ENCODE peak calls at places on chromosomes 6 and 20, in four cellular contexts. M, W, Z and N are unnamed samples.

GRCh38 chr20:35312348-35312747 is 20.1 kb upstream of the FAM83C start:
- DNase-seq in Z (no peak), M (peak), W (peak), N (no peak)

GRCh38 chr6:93784794-93785757 is 365.7 kb upstream of the EPHA7 start:
- DNase-seq in M (peak), Z (peak), W (peak), N (no peak)

GRCh38 chr20:41030536-41031242 is 2.1 kb downstream of the TOP1 start:
- DNase-seq in Z (peak), W (peak), M (peak), N (no peak)

GRCh38 chr20:17471606-17472187 is 59.5 kb downstream of the BFSP1 start:
- DNase-seq in W (no peak), Z (no peak), M (no peak), N (no peak)

GRCh38 chr6:14977747-14978382 is 268.0 kb upstream of the JARID2 start:
- DNase-seq in Z (no peak), W (no peak), M (no peak), N (no peak)

GRCh38 chr6:57162008-57162407 is 10.1 kb upstream of the BAG2 start:
- DNase-seq in W (no peak), M (no peak), Z (no peak), N (no peak)

GRCh38 chr20:1934162-1934561 is 39.0 kb downstream of the SIRPA start:
- DNase-seq in W (peak), Z (no peak), M (peak), N (no peak)

GRCh38 chr20:64156136-64156885 is 7.9 kb upstream of the MYT1 start:
- DNase-seq in M (no peak), W (no peak), Z (peak), N (peak)

GRCh38 chr6:5085638-5086293 is 625 bp downstream of the PPP1R3G start:
- DNase-seq in Z (peak), M (no peak), W (peak), N (peak)

GRCh38 chr6:89518352-89519055 is 85.6 kb downstream of the ANKRD6 start:
- DNase-seq in Z (peak), W (no peak), M (no peak), N (no peak)

GRCh38 chr6:141562181-141562800 is 570.4 kb upstream of the GJE1 start:
- DNase-seq in Z (no peak), W (peak), M (no peak), N (peak)

GRCh38 chr6:125984311-125984710 is 2.0 kb upstream of the TRMT11 start:
- DNase-seq in M (peak), W (peak), Z (no peak), N (no peak)

GRCh38 chr6:11536795-11537194 is 754 bp upstream of the TMEM170B start:
- DNase-seq in W (no peak), Z (peak), M (no peak), N (no peak)

GRCh38 chr20:62873280-62873679 is 11.7 kb upstream of the TCFL5 start:
- DNase-seq in M (no peak), Z (no peak), W (no peak), N (no peak)

GRCh38 chr20:38418509-38419204 is 16.5 kb downstream of the SNHG17 start:
- DNase-seq in M (peak), Z (peak), W (peak), N (no peak)

GRCh38 chr6:16302721-16303552 is 64.5 kb downstream of the GMPR start:
- DNase-seq in Z (no peak), M (no peak), W (no peak), N (no peak)

GRCh38 chr6:7041511-7042026 is 66.2 kb upstream of the RREB1 start:
- DNase-seq in W (no peak), Z (no peak), M (no peak), N (no peak)

GRCh38 chr6:138844203-138844602 is 48.3 kb downstream of the ECT2L start:
- DNase-seq in W (peak), M (peak), Z (peak), N (no peak)

GRCh38 chr6:36946526-36946925 is 8.0 kb upstream of the PI16 start:
- DNase-seq in M (no peak), Z (no peak), W (no peak), N (no peak)

GRCh38 chr6:109816452-109817374 is 125.6 kb downstream of the FIG4 start:
- DNase-seq in Z (peak), W (no peak), M (no peak), N (no peak)

GRCh38 chr20:9989066-9989724 is 45.6 kb upstream of the ANKEF1 start:
- DNase-seq in W (peak), M (peak), Z (no peak), N (no peak)

GRCh38 chr6:35428421-35429149 is 23.6 kb upstream of the FANCE start:
- DNase-seq in M (no peak), W (peak), Z (no peak), N (no peak)

GRCh38 chr6:145895802-145896201 is 68.4 kb downstream of the SHPRH start:
- DNase-seq in M (peak), Z (peak), W (no peak), N (no peak)

GRCh38 chr6:106537662-106538061 is 91.6 kb downstream of the RTN4IP1 start:
- DNase-seq in Z (no peak), W (no peak), M (no peak), N (no peak)

GRCh38 chr20:46894579-46894958 is at the start of gene EYA2:
- DNase-seq in W (peak), Z (peak), M (no peak), N (no peak)

GRCh38 chr6:36123270-36124139 is 6.8 kb upstream of the MAPK13 start:
- DNase-seq in Z (peak), W (peak), M (peak), N (peak)

GRCh38 chr6:20205722-20206154 is 6.5 kb downstream of the MBOAT1 start:
- DNase-seq in W (no peak), M (no peak), Z (no peak), N (no peak)

GRCh38 chr6:29751480-29751879 is 28.2 kb downstream of the HLA-F start:
- DNase-seq in M (no peak), W (no peak), Z (no peak), N (no peak)

GRCh38 chr6:38012573-38012972 is 193.0 kb downstream of the ZFAND3 start:
- DNase-seq in Z (peak), M (peak), W (peak), N (peak)

GRCh38 chr6:116332096-116332495 is 38.7 kb upstream of the DSE start:
- DNase-seq in W (no peak), Z (no peak), M (no peak), N (no peak)

GRCh38 chr20:59443558-59443957 is 143.1 kb downstream of the EDN3 start:
- DNase-seq in W (no peak), Z (no peak), M (no peak), N (no peak)

GRCh38 chr6:112234596-112234995 is 19.8 kb downstream of the LAMA4 start:
- DNase-seq in M (peak), W (peak), Z (no peak), N (no peak)

GRCh38 chr6:1316482-1317220 is 4.8 kb downstream of the FOXQ1 start:
- DNase-seq in W (no peak), Z (peak), M (peak), N (peak)

GRCh38 chr6:110938176-110938575 is 20.3 kb upstream of the GTF3C6 start:
- DNase-seq in M (no peak), Z (no peak), W (peak), N (no peak)

GRCh38 chr20:16222859-16223411 is 350.3 kb downstream of the KIF16B start:
- DNase-seq in Z (peak), W (no peak), M (no peak), N (no peak)